ENCODE peak calls at places on chromosomes 1 and 21, in four cellular contexts. One of them, this sample, is unnamed.

GRCh38 chr1:160708821-160709220 is 2.8 kb downstream of the CD48 start:
- DNase-seq in fibroblast of pulmonary artery: no peak
- DNase-seq in tibial nerve: no peak
- DNase-seq in A549: no peak
- DNase-seq in this sample: no peak

GRCh38 chr1:152967201-152967600 is 3.2 kb upstream of the SPRR4 start:
- DNase-seq in A549: no peak
- DNase-seq in fibroblast of pulmonary artery: no peak
- DNase-seq in tibial nerve: no peak
- DNase-seq in this sample: no peak

GRCh38 chr1:226281058-226281457 is 27.9 kb downstream of the LIN9 start:
- DNase-seq in tibial nerve: no peak
- DNase-seq in fibroblast of pulmonary artery: no peak
- DNase-seq in A549: no peak
- DNase-seq in this sample: no peak

GRCh38 chr1:65059930-65060538 is 88.0 kb upstream of the AK4 start:
- DNase-seq in A549: peak; percentile 15
- DNase-seq in fibroblast of pulmonary artery: peak; percentile 69
- DNase-seq in tibial nerve: no peak
- DNase-seq in this sample: no peak

GRCh38 chr1:218946147-218946546 is 227.5 kb upstream of the LYPLAL1 start:
- DNase-seq in A549: no peak
- DNase-seq in fibroblast of pulmonary artery: no peak
- DNase-seq in tibial nerve: no peak
- DNase-seq in this sample: no peak

GRCh38 chr1:150805899-150806298 is 2.2 kb downstream of the CTSK start:
- DNase-seq in fibroblast of pulmonary artery: no peak
- DNase-seq in tibial nerve: no peak
- DNase-seq in A549: no peak
- DNase-seq in this sample: no peak

GRCh38 chr1:170618418-170618817 is 45.5 kb upstream of the PRRX1 start:
- DNase-seq in A549: no peak
- DNase-seq in fibroblast of pulmonary artery: peak; percentile 33
- DNase-seq in tibial nerve: no peak
- DNase-seq in this sample: no peak

GRCh38 chr1:101262601-101263348 is 26.0 kb downstream of the S1PR1 start:
- DNase-seq in tibial nerve: no peak
- DNase-seq in A549: no peak
- DNase-seq in fibroblast of pulmonary artery: no peak
- DNase-seq in this sample: no peak

GRCh38 chr1:147700042-147700711 is 29.9 kb upstream of the ACP6 start:
- DNase-seq in fibroblast of pulmonary artery: peak; percentile 76
- DNase-seq in tibial nerve: no peak
- DNase-seq in A549: peak; percentile 71
- DNase-seq in this sample: peak; percentile 60

GRCh38 chr1:29801561-29801973 is 565.2 kb downstream of the PTPRU start:
- DNase-seq in A549: no peak
- DNase-seq in tibial nerve: no peak
- DNase-seq in fibroblast of pulmonary artery: no peak
- DNase-seq in this sample: no peak

GRCh38 chr1:221741364-221741970 is 422 bp downstream of the DUSP10 start:
- DNase-seq in fibroblast of pulmonary artery: no peak
- DNase-seq in A549: peak; percentile 38
- DNase-seq in tibial nerve: no peak
- DNase-seq in this sample: no peak

GRCh38 chr1:78491311-78492071 is 717 bp downstream of the PTGFR start:
- DNase-seq in tibial nerve: peak; percentile 41
- DNase-seq in fibroblast of pulmonary artery: peak; percentile 30
- DNase-seq in A549: no peak
- DNase-seq in this sample: peak; percentile 39

GRCh38 chr1:178541829-178542553 is 29.1 kb downstream of the TEX35 start:
- DNase-seq in tibial nerve: no peak
- DNase-seq in fibroblast of pulmonary artery: peak; percentile 9
- DNase-seq in A549: peak; percentile 58
- DNase-seq in this sample: no peak

GRCh38 chr1:229664133-229664689 is 38.2 kb downstream of the URB2 start:
- DNase-seq in tibial nerve: no peak
- DNase-seq in fibroblast of pulmonary artery: peak; percentile 71
- DNase-seq in A549: no peak
- DNase-seq in this sample: peak; percentile 53

GRCh38 chr1:67830928-67831596 is 2.2 kb downstream of the GNG12 start:
- DNase-seq in fibroblast of pulmonary artery: peak; percentile 24
- DNase-seq in A549: no peak
- DNase-seq in tibial nerve: no peak
- DNase-seq in this sample: no peak

GRCh38 chr1:227787513-227788278 is 27.8 kb upstream of the PRSS38 start:
- DNase-seq in A549: peak; percentile 89
- DNase-seq in fibroblast of pulmonary artery: peak; percentile 84
- DNase-seq in tibial nerve: peak; percentile 79
- DNase-seq in this sample: peak; percentile 64

GRCh38 chr1:245896258-245896657 is 610.8 kb downstream of the SMYD3 start:
- DNase-seq in fibroblast of pulmonary artery: no peak
- DNase-seq in tibial nerve: no peak
- DNase-seq in A549: no peak
- DNase-seq in this sample: no peak

GRCh38 chr1:97743129-97743528 is 177.7 kb downstream of the DPYD start:
- DNase-seq in fibroblast of pulmonary artery: no peak
- DNase-seq in tibial nerve: no peak
- DNase-seq in A549: no peak
- DNase-seq in this sample: no peak

GRCh38 chr1:23698466-23698865 is 6.9 kb downstream of the RPL11 start:
- DNase-seq in A549: no peak
- DNase-seq in tibial nerve: no peak
- DNase-seq in fibroblast of pulmonary artery: no peak
- DNase-seq in this sample: no peak

GRCh38 chr1:23693599-23693998 is 2.0 kb downstream of the RPL11 start:
- DNase-seq in tibial nerve: no peak
- DNase-seq in A549: no peak
- DNase-seq in fibroblast of pulmonary artery: no peak
- DNase-seq in this sample: no peak

GRCh38 chr1:23694371-23694770 is 2.8 kb downstream of the RPL11 start:
- DNase-seq in tibial nerve: no peak
- DNase-seq in A549: no peak
- DNase-seq in fibroblast of pulmonary artery: no peak
- DNase-seq in this sample: no peak

GRCh38 chr1:23696335-23696989 is 4.9 kb downstream of the RPL11 start:
- DNase-seq in tibial nerve: no peak
- DNase-seq in A549: no peak
- DNase-seq in fibroblast of pulmonary artery: no peak
- DNase-seq in this sample: peak; percentile 18

GRCh38 chr1:23695667-23696066 is 4.1 kb downstream of the RPL11 start:
- DNase-seq in fibroblast of pulmonary artery: no peak
- DNase-seq in A549: no peak
- DNase-seq in tibial nerve: no peak
- DNase-seq in this sample: no peak
- H3K4me3 ChIP-seq in fibroblast of pulmonary artery: no peak overlapping the region
- H3K4me3 ChIP-seq in A549: no peak overlapping the region
- H3K4me3 ChIP-seq in tibial nerve: no peak overlapping the region
- H3K4me3 ChIP-seq in this sample: no peak overlapping the region

GRCh38 chr1:156434976-156435550 is 65.5 kb downstream of the MEF2D start:
- DNase-seq in fibroblast of pulmonary artery: no peak
- DNase-seq in tibial nerve: no peak
- DNase-seq in A549: no peak
- DNase-seq in this sample: no peak
- H3K4me3 ChIP-seq in fibroblast of pulmonary artery: no peak overlapping the region
- H3K4me3 ChIP-seq in tibial nerve: peak overlapping the region; percentile 10
- H3K4me3 ChIP-seq in A549: no peak overlapping the region
- H3K4me3 ChIP-seq in this sample: no peak overlapping the region

DNA sequence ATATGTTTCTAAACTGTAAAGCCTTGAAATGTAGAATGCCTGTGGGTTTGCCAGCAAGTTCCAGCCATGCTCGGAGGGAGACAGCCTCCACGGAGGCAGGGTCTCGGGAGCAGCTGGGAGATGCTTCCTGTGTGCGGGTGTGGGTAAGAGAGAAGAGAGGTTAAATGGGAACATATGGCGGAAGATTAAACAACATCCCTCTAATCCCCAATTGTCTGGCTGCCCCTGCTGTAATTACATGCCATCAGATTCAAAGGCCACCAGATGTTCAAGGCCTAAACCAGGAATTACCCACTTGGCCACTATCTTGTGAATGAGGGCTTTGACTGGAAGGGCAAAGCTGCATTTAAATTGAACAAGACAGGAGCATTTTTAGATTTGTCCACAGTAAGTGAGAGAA is 81.4 kb upstream of the BACE2 start:
- DNase-seq in A549: no peak
- DNase-seq in tibial nerve: no peak
- DNase-seq in fibroblast of pulmonary artery: no peak
- DNase-seq in this sample: no peak
- H3K4me3 ChIP-seq in A549: no peak overlapping the region
- H3K4me3 ChIP-seq in tibial nerve: no peak overlapping the region
- H3K4me3 ChIP-seq in fibroblast of pulmonary artery: no peak overlapping the region
- H3K4me3 ChIP-seq in this sample: no peak overlapping the region

DNA sequence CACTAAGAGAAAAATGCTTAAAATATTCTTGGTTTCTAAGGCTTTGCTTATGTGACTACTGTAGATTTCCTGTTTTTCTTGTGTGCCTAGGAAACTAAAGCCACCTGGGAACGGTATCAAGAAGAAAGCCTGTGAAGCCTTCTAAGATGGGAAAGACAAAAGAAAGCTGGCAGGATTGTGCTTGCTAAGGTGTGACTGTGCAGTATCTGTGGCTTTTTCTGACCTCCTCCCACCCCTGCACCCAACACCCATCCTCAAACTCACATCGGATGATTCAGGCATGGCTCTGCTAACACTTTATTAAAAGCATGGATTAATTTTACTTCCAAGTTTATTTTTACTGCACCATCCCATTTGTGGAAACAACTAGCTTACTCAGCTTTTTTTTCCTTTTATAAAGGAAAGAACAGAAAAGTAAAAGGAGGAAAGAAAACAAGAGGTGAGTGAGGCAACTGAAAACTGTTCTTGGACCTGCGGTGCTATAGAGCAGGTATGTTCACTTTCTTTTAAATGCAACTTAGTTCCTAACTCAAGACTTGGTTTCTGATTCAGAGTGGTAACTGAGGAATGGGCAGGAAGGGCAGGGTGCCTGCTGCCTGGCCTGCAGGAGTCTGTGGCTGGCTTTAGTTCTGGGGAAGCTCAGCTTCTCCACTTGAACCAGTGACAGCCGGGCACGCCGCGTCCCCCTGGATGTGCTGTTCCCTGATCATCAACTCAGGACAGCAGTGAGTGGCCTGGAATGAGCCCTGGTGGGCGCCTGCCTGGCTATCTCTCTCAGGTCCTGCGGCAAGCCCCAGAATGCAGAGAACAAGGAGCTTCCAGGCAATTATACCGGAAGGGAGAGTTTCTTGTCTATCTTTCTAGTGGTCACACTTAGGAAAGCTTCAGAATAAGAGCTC is at the start of gene GBP6:
- DNase-seq in A549: no peak
- DNase-seq in fibroblast of pulmonary artery: no peak
- DNase-seq in tibial nerve: no peak
- DNase-seq in this sample: no peak
- H3K4me3 ChIP-seq in A549: no peak within 1 kb of the TSS
- H3K4me3 ChIP-seq in fibroblast of pulmonary artery: no peak within 1 kb of the TSS
- H3K4me3 ChIP-seq in tibial nerve: no peak within 1 kb of the TSS
- H3K4me3 ChIP-seq in this sample: no peak within 1 kb of the TSS

GRCh38 chr1:233323724-233324123 is 3.8 kb upstream of the MAP3K21 start:
- DNase-seq in tibial nerve: no peak
- DNase-seq in fibroblast of pulmonary artery: no peak
- DNase-seq in A549: no peak
- DNase-seq in this sample: no peak

GRCh38 chr1:233326995-233327937 is at the start of gene MAP3K21:
- DNase-seq in tibial nerve: peak; percentile 57
- DNase-seq in fibroblast of pulmonary artery: peak; percentile 16
- DNase-seq in A549: peak; percentile 72
- DNase-seq in this sample: no peak

GRCh38 chr1:233328661-233329498 is 1.4 kb downstream of the MAP3K21 start:
- DNase-seq in tibial nerve: no peak
- DNase-seq in A549: no peak
- DNase-seq in fibroblast of pulmonary artery: no peak
- DNase-seq in this sample: no peak

GRCh38 chr1:233327938-233328660 is 575 bp downstream of the MAP3K21 start:
- DNase-seq in A549: no peak
- DNase-seq in tibial nerve: no peak
- DNase-seq in fibroblast of pulmonary artery: no peak
- DNase-seq in this sample: no peak

GRCh38 chr1:233326319-233326994 is 1.1 kb upstream of the MAP3K21 start:
- DNase-seq in A549: no peak
- DNase-seq in fibroblast of pulmonary artery: no peak
- DNase-seq in tibial nerve: no peak
- DNase-seq in this sample: no peak
- H3K4me3 ChIP-seq in A549: peak overlapping the region; percentile 98
- H3K4me3 ChIP-seq in fibroblast of pulmonary artery: no peak overlapping the region
- H3K4me3 ChIP-seq in tibial nerve: no peak overlapping the region
- H3K4me3 ChIP-seq in this sample: no peak overlapping the region

GRCh38 chr1:114756009-114756892 is 1.5 kb downstream of the CSDE1 start:
- DNase-seq in fibroblast of pulmonary artery: no peak
- DNase-seq in tibial nerve: no peak
- DNase-seq in A549: no peak
- DNase-seq in this sample: no peak

GRCh38 chr1:114756949-114757454 is 782 bp downstream of the CSDE1 start:
- DNase-seq in fibroblast of pulmonary artery: peak; percentile 64
- DNase-seq in A549: peak; percentile 18
- DNase-seq in tibial nerve: peak; percentile 21
- DNase-seq in this sample: peak; percentile 47

GRCh38 chr1:114753143-114753542 is 4.6 kb downstream of the CSDE1 start:
- DNase-seq in fibroblast of pulmonary artery: no peak
- DNase-seq in tibial nerve: no peak
- DNase-seq in A549: no peak
- DNase-seq in this sample: no peak

GRCh38 chr1:114757455-114758250 is at the start of gene CSDE1:
- DNase-seq in A549: peak; percentile 91
- DNase-seq in tibial nerve: peak; percentile 93
- DNase-seq in fibroblast of pulmonary artery: peak; percentile 99
- DNase-seq in this sample: peak; percentile 98

DNA sequence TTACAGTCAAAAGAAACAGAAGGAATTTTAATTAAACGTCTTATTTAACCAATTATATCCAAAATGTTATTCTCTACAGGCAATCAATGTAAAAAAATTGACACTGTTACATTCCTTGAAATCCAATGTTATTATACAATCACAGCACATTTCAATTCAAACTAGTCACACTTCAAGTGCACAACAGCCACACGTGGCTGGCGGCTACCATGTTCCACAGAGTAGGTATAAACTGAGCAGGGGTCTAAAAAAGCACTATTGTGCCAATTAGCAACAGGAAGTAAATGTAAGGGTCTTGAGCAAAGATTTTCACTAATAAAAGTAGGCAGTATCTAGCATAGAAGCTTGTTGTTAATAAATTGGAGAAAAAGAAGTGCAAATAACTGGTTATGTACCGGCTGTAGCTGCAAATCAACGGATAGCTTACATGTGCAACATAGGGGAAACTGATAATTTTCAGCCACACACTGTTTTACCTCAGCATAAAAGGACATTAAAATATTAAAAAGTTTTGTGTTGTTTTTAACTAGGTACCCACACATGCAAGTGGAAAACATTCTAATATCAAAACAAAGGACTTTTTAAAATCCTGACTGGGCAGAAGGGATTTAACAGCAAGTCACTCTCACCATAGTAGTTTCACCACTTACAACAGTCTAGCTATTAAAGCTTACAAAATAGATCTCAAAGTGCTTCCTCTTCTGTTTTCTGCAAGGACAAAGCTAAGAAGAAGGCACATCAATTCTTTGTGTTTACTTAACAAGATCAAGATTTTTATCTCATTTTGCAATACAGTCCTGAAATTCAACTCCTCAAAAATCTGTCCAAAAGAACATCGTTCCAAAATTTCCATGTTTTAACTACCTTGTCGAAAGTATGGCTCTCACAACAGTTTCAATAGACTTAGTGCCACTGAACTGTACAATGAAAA is 2.5 kb downstream of the CSDE1 start:
- DNase-seq in fibroblast of pulmonary artery: no peak
- DNase-seq in tibial nerve: no peak
- DNase-seq in A549: no peak
- DNase-seq in this sample: no peak
- H3K4me3 ChIP-seq in fibroblast of pulmonary artery: peak overlapping the region; percentile 99
- H3K4me3 ChIP-seq in tibial nerve: no peak overlapping the region
- H3K4me3 ChIP-seq in A549: no peak overlapping the region
- H3K4me3 ChIP-seq in this sample: no peak overlapping the region